ENCODE peak calls at places on chromosomes 12 and 14, in ten cellular contexts. Z is cardiac muscle cell, Q is prostate gland, B is psoas muscle, W is esophagus squamous epithelium, A is uterus, Y is fibroblast of the aortic adventitia, X is fibroblast of lung, R is heart left ventricle, F is kidney epithelial cell. L is an unnamed sample.

GRCh38 chr12:32859389-32859788 is 37.2 kb downstream of the PKP2 start:
- DNase-seq in A (no peak), Z (no peak), R (no peak), F (no peak), X (no peak), B (no peak), W (no peak), Q (no peak), Y (no peak), L (no peak)

GRCh38 chr12:127393896-127394295 is 873.1 kb upstream of the TMEM132C start:
- DNase-seq in A (no peak), B (no peak), W (no peak), Q (no peak), Y (peak), X (peak), Z (peak), F (no peak), R (no peak), L (peak)

GRCh38 chr12:24661657-24662096 is 287.2 kb downstream of the BCAT1 start:
- DNase-seq in Y (peak), Z (peak), X (peak), B (peak), Q (no peak), F (peak), R (peak), W (no peak), A (no peak), L (peak)

GRCh38 chr14:20848316-20848954 is 42.8 kb upstream of the RNASE3 start:
- DNase-seq in A (no peak), Q (no peak), X (peak), R (no peak), Y (peak), B (no peak), F (peak), W (no peak), Z (peak), L (no peak)

GRCh38 chr14:59154383-59154782 is 34.1 kb upstream of the DAAM1 start:
- DNase-seq in Q (no peak), A (no peak), Z (no peak), Y (no peak), B (no peak), X (no peak), F (no peak), R (no peak), W (no peak), L (peak)

GRCh38 chr14:100582496-100583165 is 4.6 kb downstream of the BEGAIN start:
- DNase-seq in A (no peak), W (no peak), R (peak), X (no peak), Y (no peak), B (peak), F (no peak), Z (no peak), Q (no peak), L (no peak)

GRCh38 chr14:93078830-93079229 is 36.9 kb downstream of the ITPK1 start:
- DNase-seq in R (no peak), Y (peak), Q (no peak), A (peak), F (no peak), X (peak), B (no peak), W (no peak), Z (peak), L (no peak)

GRCh38 chr14:45949479-45949878 is 696.5 kb upstream of the MIS18BP1 start:
- DNase-seq in B (no peak), F (no peak), Q (no peak), A (no peak), W (no peak), X (no peak), Z (no peak), Y (no peak), R (no peak), L (no peak)

GRCh38 chr12:51011960-51012359 is 14.2 kb downstream of the SLC11A2 start:
- DNase-seq in Y (no peak), F (no peak), X (peak), R (no peak), W (no peak), A (no peak), Q (no peak), B (peak), Z (no peak), L (no peak)

GRCh38 chr12:43241971-43242370 is 310.0 kb downstream of the ADAMTS20 start:
- DNase-seq in A (no peak), X (peak), R (no peak), F (no peak), Q (no peak), Y (peak), Z (peak), W (no peak), B (no peak), L (peak)

GRCh38 chr14:103463149-103463548 is 59.5 kb downstream of the CKB start:
- DNase-seq in A (no peak), R (no peak), X (no peak), F (no peak), Y (no peak), B (no peak), W (no peak), Z (no peak), Q (no peak), L (no peak)

GRCh38 chr12:93825926-93826599 is 148.9 kb downstream of the CRADD start:
- DNase-seq in F (no peak), B (no peak), A (no peak), R (no peak), Z (peak), X (peak), Q (peak), W (no peak), Y (peak), L (no peak)

GRCh38 chr14:65772901-65773574 is 360.5 kb downstream of the FUT8 start:
- DNase-seq in Q (peak), B (no peak), F (no peak), Y (peak), Z (peak), W (no peak), A (no peak), R (no peak), X (peak), L (no peak)

GRCh38 chr14:34507459-34507858 is 32.0 kb downstream of the EAPP start:
- DNase-seq in W (no peak), Q (no peak), B (no peak), A (no peak), Z (no peak), F (no peak), X (no peak), Y (no peak), R (no peak), L (no peak)

GRCh38 chr12:56684745-56685369 is 3.2 kb downstream of the PTGES3 start:
- DNase-seq in Y (peak), Q (no peak), W (no peak), Z (no peak), B (no peak), R (no peak), A (no peak), F (no peak), X (no peak), L (no peak)

GRCh38 chr12:60070541-60070940 is 474.7 kb downstream of the SLC16A7 start:
- DNase-seq in X (peak), F (no peak), A (no peak), Q (no peak), W (no peak), Z (no peak), R (no peak), B (no peak), Y (no peak), L (no peak)

GRCh38 chr12:27635349-27635972 is 60.8 kb upstream of the REP15 start:
- DNase-seq in Q (no peak), W (no peak), X (peak), F (no peak), A (no peak), Y (peak), Z (peak), R (no peak), B (no peak), L (peak)

GRCh38 chr14:77161011-77161410 is 19.4 kb upstream of the ZDHHC22 start:
- DNase-seq in B (no peak), Z (no peak), Y (no peak), Q (no peak), X (no peak), A (no peak), R (no peak), F (no peak), W (no peak), L (no peak)

GRCh38 chr12:50174971-50175715 is 8.0 kb upstream of the CERS5 start:
- DNase-seq in W (no peak), Y (peak), Q (peak), X (peak), R (no peak), A (no peak), F (peak), Z (peak), B (no peak), L (peak)

GRCh38 chr14:91105673-91106072 is 8.2 kb upstream of the DGLUCY start:
- DNase-seq in F (no peak), Q (no peak), A (no peak), W (no peak), Z (no peak), Y (no peak), X (no peak), B (no peak), R (no peak), L (peak)

GRCh38 chr14:61177279-61178225 is 103.6 kb downstream of the TMEM30B start:
- DNase-seq in A (no peak), Q (peak), X (peak), F (no peak), B (no peak), Z (no peak), Y (no peak), R (no peak), W (no peak), L (no peak)

GRCh38 chr12:116784238-116784612 is 46.1 kb downstream of the RNFT2 start:
- DNase-seq in R (no peak), Y (no peak), Q (no peak), A (no peak), W (no peak), B (no peak), X (no peak), F (no peak), Z (no peak), L (no peak)

GRCh38 chr12:132218915-132219314 is 74.7 kb downstream of the NOC4L start:
- DNase-seq in X (no peak), A (no peak), Y (no peak), Q (no peak), Z (no peak), F (no peak), R (no peak), B (no peak), W (no peak), L (no peak)

GRCh38 chr12:80901661-80902060 is 36.1 kb downstream of the LIN7A start:
- DNase-seq in Q (no peak), Z (no peak), B (no peak), W (no peak), Y (no peak), R (no peak), A (no peak), X (no peak), F (no peak), L (no peak)

GRCh38 chr14:105378873-105379685 is 19.3 kb upstream of the TEX22 start:
- DNase-seq in B (no peak), X (no peak), Z (no peak), Y (no peak), A (no peak), F (no peak), Q (no peak), R (no peak), W (no peak), L (no peak)

GRCh38 chr14:105377555-105378182 is 20.7 kb upstream of the TEX22 start:
- DNase-seq in F (no peak), Q (no peak), X (no peak), Y (no peak), B (no peak), R (peak), Z (no peak), A (no peak), W (no peak), L (no peak)

GRCh38 chr14:105375635-105376057 is 22.7 kb upstream of the TEX22 start:
- DNase-seq in R (no peak), A (no peak), Q (no peak), Z (peak), Y (no peak), B (no peak), F (no peak), X (peak), W (no peak), L (peak)

GRCh38 chr14:105378199-105378598 is 20.1 kb upstream of the TEX22 start:
- DNase-seq in A (no peak), B (no peak), W (no peak), R (no peak), F (no peak), Y (no peak), Z (no peak), Q (no peak), X (no peak), L (no peak)

DNA sequence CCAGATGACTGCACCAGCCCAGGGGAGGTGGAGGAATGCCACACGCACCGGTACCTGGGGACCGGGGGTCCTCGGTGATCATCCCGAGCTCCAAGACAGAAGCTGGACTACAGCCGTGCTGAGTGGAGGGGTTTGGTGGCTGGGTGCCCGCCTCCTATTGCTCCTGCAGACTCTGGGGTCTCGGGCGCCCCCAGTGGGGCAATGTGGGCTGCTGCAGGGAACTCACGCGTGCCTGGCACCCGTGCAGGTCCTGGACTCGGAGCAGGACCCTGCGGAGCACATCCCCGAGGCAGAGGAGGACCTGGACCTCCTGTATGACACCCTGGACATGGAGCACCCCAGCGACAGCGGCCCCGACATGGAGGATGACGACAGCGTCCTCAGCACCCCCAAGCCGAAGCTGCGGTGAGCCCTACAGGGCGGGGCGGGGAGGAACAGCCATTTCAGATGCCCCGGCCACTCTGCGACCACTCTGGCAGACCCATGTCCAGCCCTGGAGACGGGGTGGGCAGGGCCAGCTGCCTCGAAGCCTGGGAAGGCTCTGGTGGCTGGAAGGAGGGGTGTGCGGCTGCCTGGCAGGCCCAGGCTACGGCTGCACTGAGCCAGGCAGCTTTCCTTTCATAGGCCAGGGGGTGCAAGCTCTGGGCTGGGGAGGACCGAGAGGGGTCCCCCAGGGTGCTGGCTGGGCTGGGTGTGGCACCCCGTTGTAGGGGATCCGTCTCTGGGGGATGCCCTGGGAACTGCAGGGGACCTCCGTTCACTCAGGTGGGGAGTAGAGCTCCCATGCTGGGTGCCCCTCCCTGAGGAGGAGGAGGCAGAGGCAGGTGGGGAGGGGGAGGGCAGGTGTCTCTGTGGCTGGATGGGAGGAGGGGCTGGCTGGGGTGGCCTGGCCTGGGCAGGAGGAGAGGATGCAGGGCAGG is 21.6 kb upstream of the TEX22 start:
- DNase-seq in Q (no peak), Y (no peak), X (no peak), R (peak), A (no peak), F (no peak), B (no peak), Z (no peak), W (no peak), L (no peak)
- TF ChIP-seq CTCF in Q (no peak), Y (no peak), X (no peak), R (no peak), A (no peak), F (no peak), B (no peak), Z (no peak), W (no peak), L (no peak)

DNA sequence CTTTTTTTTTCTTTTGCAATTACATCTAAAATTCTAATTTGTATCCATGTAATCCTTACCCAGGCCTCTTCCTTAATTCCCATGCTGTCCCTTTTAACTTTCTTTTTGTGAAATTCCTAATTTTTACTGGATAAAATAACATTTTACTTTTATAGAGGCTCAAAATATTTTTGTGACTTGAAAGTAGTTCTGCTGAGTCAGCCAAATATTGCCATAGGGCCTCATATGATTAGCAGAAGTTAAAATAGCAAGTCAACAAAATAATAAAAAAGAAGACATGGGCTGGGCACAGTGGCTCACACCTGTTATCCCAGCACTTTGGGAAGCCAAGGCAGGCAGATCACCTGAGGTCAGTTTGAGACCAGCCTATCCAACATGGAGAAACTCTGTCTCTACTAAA is 2.0 kb downstream of the C3AR1 start:
- DNase-seq in A (no peak), Q (no peak), Y (no peak), B (no peak), F (no peak), Z (no peak), W (no peak), X (no peak), R (no peak), L (no peak)
- H3K4me3 ChIP-seq in A (no peak), Q (no peak), Y (no peak), B (no peak), F (no peak), Z (no peak), W (no peak), X (no peak), R (peak), L (no peak)

GRCh38 chr14:49551569-49551968 is 34.6 kb downstream of the RPS29 start:
- DNase-seq in R (no peak), Z (no peak), F (no peak), Q (no peak), W (no peak), B (no peak), Y (no peak), A (no peak), X (no peak), L (no peak)

GRCh38 chr14:49549446-49549845 is 36.7 kb downstream of the RPS29 start:
- DNase-seq in Q (no peak), W (no peak), B (no peak), A (no peak), X (no peak), R (no peak), Z (no peak), Y (no peak), F (no peak), L (no peak)

GRCh38 chr14:49552630-49553029 is 33.5 kb downstream of the RPS29 start:
- DNase-seq in Q (no peak), X (no peak), Z (no peak), B (no peak), R (no peak), F (peak), W (no peak), A (no peak), Y (no peak), L (no peak)

GRCh38 chr14:49549881-49550280 is 36.3 kb downstream of the RPS29 start:
- DNase-seq in Q (no peak), Y (peak), A (no peak), Z (no peak), W (no peak), X (peak), R (no peak), B (no peak), F (peak), L (no peak)

GRCh38 chr14:49550284-49551184 is 35.6 kb downstream of the RPS29 start:
- DNase-seq in A (no peak), Z (peak), F (no peak), B (no peak), X (peak), Q (no peak), W (no peak), Y (peak), R (no peak), L (peak)
- TF ChIP-seq CTCF in A (no peak), Z (peak), F (peak), B (no peak), X (peak), Q (no peak), W (no peak), Y (peak), R (no peak), L (peak)

GRCh38 chr14:37237094-37237493 is 39.4 kb downstream of the MIPOL1 start:
- DNase-seq in Z (no peak), X (no peak), B (no peak), Y (no peak), W (no peak), F (no peak), Q (no peak), R (no peak), A (no peak), L (no peak)

GRCh38 chr14:37237735-37238200 is 40.0 kb downstream of the MIPOL1 start:
- DNase-seq in X (no peak), Y (no peak), A (no peak), W (no peak), Z (no peak), Q (no peak), R (no peak), F (no peak), B (no peak), L (no peak)

GRCh38 chr14:37232907-37233481 is 35.3 kb downstream of the MIPOL1 start:
- DNase-seq in Y (peak), A (no peak), Z (peak), B (no peak), Q (no peak), F (no peak), W (no peak), R (no peak), X (peak), L (peak)

GRCh38 chr14:37230551-37231194 is 32.9 kb downstream of the MIPOL1 start:
- DNase-seq in R (no peak), F (peak), W (no peak), A (no peak), Y (peak), Z (peak), Q (peak), B (no peak), X (peak), L (peak)

GRCh38 chr14:37234222-37234621 is 36.5 kb downstream of the MIPOL1 start:
- DNase-seq in R (no peak), Z (no peak), X (no peak), W (no peak), Q (no peak), A (no peak), B (no peak), Y (no peak), F (no peak), L (no peak)
- H3K4me3 ChIP-seq in R (no peak), Z (no peak), X (no peak), W (no peak), Q (no peak), A (no peak), B (no peak), Y (no peak), F (no peak), L (no peak)

GRCh38 chr12:54759751-54760150 is 94.6 kb upstream of the MUCL1 start:
- DNase-seq in Z (peak), F (no peak), X (no peak), Y (peak), A (no peak), R (no peak), Q (peak), W (no peak), B (no peak), L (peak)
- TF ChIP-seq CTCF in Z (peak), F (peak), X (peak), Y (peak), A (no peak), R (no peak), Q (peak), W (no peak), B (no peak), L (peak)

GRCh38 chr12:6842075-6842474 is 1.4 kb downstream of the GNB3 start:
- DNase-seq in R (no peak), F (no peak), X (no peak), B (no peak), A (no peak), W (no peak), Z (no peak), Y (no peak), Q (no peak), L (no peak)

GRCh38 chr12:6839482-6840201 is 1.1 kb upstream of the GNB3 start:
- DNase-seq in Y (no peak), R (no peak), A (no peak), Z (no peak), Q (no peak), B (no peak), W (no peak), F (no peak), X (no peak), L (no peak)

GRCh38 chr12:6843118-6843902 is 2.6 kb downstream of the GNB3 start:
- DNase-seq in B (no peak), Y (no peak), R (no peak), Z (no peak), Q (no peak), W (no peak), F (no peak), A (no peak), X (no peak), L (no peak)

GRCh38 chr12:6840428-6841138 is at the start of gene GNB3:
- DNase-seq in B (no peak), W (no peak), Z (no peak), F (no peak), Y (no peak), A (no peak), R (peak), X (no peak), Q (no peak), L (no peak)

DNA sequence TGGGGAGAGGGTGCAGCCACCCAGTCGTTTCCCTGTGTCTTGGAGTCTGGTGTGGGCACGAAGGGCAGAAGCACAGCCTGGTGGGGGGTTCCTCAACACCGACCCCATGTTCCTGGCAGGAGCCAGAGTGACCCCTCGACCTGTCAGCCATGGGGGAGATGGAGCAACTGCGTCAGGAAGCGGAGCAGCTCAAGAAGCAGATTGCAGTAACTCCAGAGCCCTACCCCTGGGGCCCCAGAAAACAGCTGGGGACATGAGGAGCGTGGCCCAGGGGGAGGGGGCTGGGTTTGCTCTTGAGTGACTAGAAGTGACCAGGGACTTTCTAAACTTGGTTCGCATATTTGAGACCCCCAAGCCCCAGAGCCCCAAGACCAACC is 402 bp downstream of the GNB3 start:
- DNase-seq in X (no peak), Y (no peak), Z (no peak), A (no peak), F (no peak), Q (no peak), R (no peak), W (no peak), B (no peak), L (no peak)
- H3K4me3 ChIP-seq in X (no peak), Y (no peak), Z (no peak), A (no peak), F (no peak), Q (no peak), R (no peak), W (no peak), B (no peak), L (no peak)

L was measured in fibroblast of pulmonary artery.